ENCODE peak calls at places on chromosome 20, in six cellular contexts. E is BE2C, B is brain microvascular endothelial cell, S is epithelial cell of esophagus, M is upper lobe of right lung, H is AG10803. O is an unnamed sample.

GRCh38 chr20:1240549-1240948 is 14.7 kb downstream of the RAD21L1 start:
- DNase-seq in E (no peak), B (no peak), S (no peak), M (no peak), H (no peak), O (no peak)

GRCh38 chr20:39876974-39877615 is 811.9 kb downstream of the MAFB start:
- DNase-seq in E (no peak), B (no peak), S (no peak), M (no peak), H (no peak), O (no peak)

GRCh38 chr20:48703107-48703506 is 124.7 kb downstream of the PREX1 start:
- DNase-seq in E (peak; percentile 67), B (no peak), S (no peak), M (peak; percentile 50), H (no peak), O (no peak)

GRCh38 chr20:45341939-45342862 is 6.0 kb downstream of the SDC4 start:
- DNase-seq in E (peak; percentile 74), B (no peak), S (no peak), M (peak; percentile 82), H (no peak), O (no peak)

GRCh38 chr20:46808565-46808964 is 86.1 kb upstream of the EYA2 start:
- DNase-seq in E (no peak), B (no peak), S (no peak), M (no peak), H (no peak), O (no peak)

GRCh38 chr20:37823276-37823980 is 79.5 kb upstream of the VSTM2L start:
- DNase-seq in E (no peak), B (peak; percentile 29), S (peak; percentile 55), M (no peak), H (peak; percentile 40), O (no peak)

GRCh38 chr20:13543783-13544182 is 94.9 kb downstream of the TASP1 start:
- DNase-seq in E (no peak), B (no peak), S (no peak), M (no peak), H (no peak), O (no peak)

GRCh38 chr20:36153754-36154695 is 515 bp upstream of the EPB41L1 start:
- DNase-seq in E (peak; percentile 96), B (peak; percentile 51), S (peak; percentile 67), M (peak; percentile 95), H (peak; percentile 64), O (no peak)

GRCh38 chr20:18372296-18372695 is 84.0 kb downstream of the ZNF133 start:
- DNase-seq in E (no peak), B (no peak), S (no peak), M (no peak), H (no peak), O (no peak)

GRCh38 chr20:40908311-40908710 is 120.3 kb upstream of the TOP1 start:
- DNase-seq in E (no peak), B (no peak), S (no peak), M (no peak), H (no peak), O (no peak)

GRCh38 chr20:4813839-4814695 is 92.4 kb downstream of the PRND start:
- DNase-seq in E (no peak), B (no peak), S (no peak), M (no peak), H (no peak), O (no peak)

GRCh38 chr20:50191566-50192363 is 1.1 kb downstream of the CEBPB start:
- DNase-seq in E (peak; percentile 77), B (no peak), S (peak; percentile 47), M (peak; percentile 80), H (peak; percentile 43), O (no peak)

DNA sequence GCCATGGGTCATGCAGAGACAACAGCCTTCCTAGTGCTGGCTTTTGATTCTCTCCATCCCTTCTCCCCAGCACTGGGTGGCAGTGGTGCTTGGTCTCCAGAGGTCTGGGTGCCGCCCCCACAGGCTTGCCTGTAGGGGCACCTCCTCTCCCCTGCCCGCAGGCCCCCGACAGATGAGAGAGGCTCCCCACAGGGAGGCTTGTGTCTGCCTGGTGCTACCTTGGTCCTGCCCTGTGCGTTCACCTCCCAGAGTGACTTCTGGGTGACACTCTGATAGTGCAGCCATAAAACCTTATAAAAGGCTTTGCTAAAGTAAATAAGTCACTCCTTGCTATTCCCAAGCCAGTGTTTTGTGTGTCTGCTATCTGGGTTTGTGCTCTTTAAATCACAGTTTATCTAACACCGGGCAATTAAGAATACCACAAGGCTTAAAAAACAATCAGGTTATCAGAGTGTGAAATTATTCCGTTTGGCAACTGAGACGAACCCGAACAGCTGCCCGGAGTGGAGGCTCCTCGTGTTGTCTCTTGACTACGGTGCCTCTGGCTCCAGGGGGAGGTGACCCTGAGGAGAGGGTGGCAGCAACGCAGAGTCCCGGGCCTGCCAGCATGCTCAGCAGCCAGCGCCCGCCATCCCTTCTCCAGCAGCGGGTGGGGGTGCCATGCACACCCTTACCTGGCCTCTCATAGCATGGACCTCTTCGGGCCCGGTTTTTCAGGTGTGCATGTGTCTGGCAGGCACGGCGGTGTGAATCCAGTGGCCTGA is 5.4 kb upstream of the C20orf204 start:
- DNase-seq in E (no peak), B (no peak), S (no peak), M (no peak), H (no peak), O (no peak)
- TF ChIP-seq CTCF in E (no peak), B (no peak), S (no peak), M (no peak), H (no peak), O (no peak)

GRCh38 chr20:53801609-53802370 is 208.2 kb upstream of the ZNF217 start:
- DNase-seq in E (no peak), B (no peak), S (no peak), M (no peak), H (no peak), O (no peak)

GRCh38 chr20:53805895-53806384 is 212.3 kb upstream of the ZNF217 start:
- DNase-seq in E (no peak), B (peak; percentile 29), S (peak; percentile 95), M (no peak), H (peak; percentile 73), O (peak; percentile 81)

GRCh38 chr20:53806683-53807401 is 213.2 kb upstream of the ZNF217 start:
- DNase-seq in E (no peak), B (no peak), S (no peak), M (no peak), H (no peak), O (no peak)

GRCh38 chr20:53803492-53804155 is 210.0 kb upstream of the ZNF217 start:
- DNase-seq in E (no peak), B (no peak), S (no peak), M (no peak), H (no peak), O (no peak)

GRCh38 chr20:53804920-53805894 is 211.6 kb upstream of the ZNF217 start:
- DNase-seq in E (no peak), B (no peak), S (peak; percentile 43), M (no peak), H (no peak), O (no peak)
- TF ChIP-seq CTCF in E (no peak), B (no peak), S (no peak), M (no peak), H (no peak), O (no peak)

GRCh38 chr20:55881204-55881603 is 124.1 kb downstream of the CBLN4 start:
- DNase-seq in E (no peak), B (no peak), S (peak; percentile 17), M (no peak), H (no peak), O (no peak)
- TF ChIP-seq CTCF in E (no peak), B (no peak), S (no peak), M (no peak), H (no peak), O (no peak)

GRCh38 chr20:62823688-62824475 is 7.0 kb downstream of the COL9A3 start:
- DNase-seq in E (no peak), B (no peak), S (no peak), M (no peak), H (no peak), O (no peak)

GRCh38 chr20:62821726-62822210 is 4.9 kb downstream of the COL9A3 start:
- DNase-seq in E (no peak), B (no peak), S (no peak), M (no peak), H (no peak), O (no peak)

GRCh38 chr20:62824476-62825287 is 7.8 kb downstream of the COL9A3 start:
- DNase-seq in E (peak; percentile 60), B (no peak), S (peak; percentile 45), M (no peak), H (no peak), O (no peak)

GRCh38 chr20:62822239-62822787 is 5.5 kb downstream of the COL9A3 start:
- DNase-seq in E (no peak), B (no peak), S (no peak), M (no peak), H (no peak), O (no peak)

GRCh38 chr20:62822788-62823651 is 6.2 kb downstream of the COL9A3 start:
- DNase-seq in E (peak; percentile 91), B (no peak), S (peak; percentile 57), M (no peak), H (no peak), O (peak; percentile 55)
- TF ChIP-seq CTCF in E (peak; percentile 75), B (peak; percentile 52), S (peak; percentile 50), M (no peak), H (peak; percentile 29), O (peak; percentile 87)

DNA sequence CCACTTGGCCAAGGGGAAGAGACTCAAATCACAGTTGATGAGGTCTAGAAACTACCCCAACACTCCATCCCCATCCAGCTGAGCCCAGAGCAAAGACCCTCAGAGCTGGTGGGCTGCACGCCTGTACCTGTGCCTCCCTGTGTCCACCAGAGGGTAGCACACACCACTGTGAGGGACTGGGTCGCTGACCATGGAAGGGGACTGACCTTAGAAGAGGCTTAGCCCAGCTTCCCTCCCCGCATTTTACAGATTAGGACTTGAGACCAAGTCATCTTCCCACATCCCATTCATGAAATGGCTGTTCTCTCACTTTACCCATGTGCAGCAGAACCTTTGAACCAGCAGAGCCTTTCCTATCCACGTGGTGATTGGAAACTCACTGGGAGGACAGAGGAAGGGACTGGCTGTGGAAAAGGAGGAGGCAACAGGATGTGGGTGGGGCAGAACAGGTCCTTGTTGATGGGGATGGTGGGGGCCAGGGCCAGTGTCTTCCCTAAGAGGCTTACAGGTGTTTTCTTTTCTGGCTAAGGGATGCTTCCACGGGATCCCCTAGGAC is 44.3 kb downstream of the CPXM1 start:
- DNase-seq in E (peak; percentile 43), B (peak; percentile 40), S (peak; percentile 11), M (no peak), H (peak; percentile 35), O (no peak)
- TF ChIP-seq CTCF in E (peak; percentile 63), B (peak; percentile 93), S (peak; percentile 39), M (peak; percentile 50), H (peak; percentile 87), O (peak; percentile 78)

DNA sequence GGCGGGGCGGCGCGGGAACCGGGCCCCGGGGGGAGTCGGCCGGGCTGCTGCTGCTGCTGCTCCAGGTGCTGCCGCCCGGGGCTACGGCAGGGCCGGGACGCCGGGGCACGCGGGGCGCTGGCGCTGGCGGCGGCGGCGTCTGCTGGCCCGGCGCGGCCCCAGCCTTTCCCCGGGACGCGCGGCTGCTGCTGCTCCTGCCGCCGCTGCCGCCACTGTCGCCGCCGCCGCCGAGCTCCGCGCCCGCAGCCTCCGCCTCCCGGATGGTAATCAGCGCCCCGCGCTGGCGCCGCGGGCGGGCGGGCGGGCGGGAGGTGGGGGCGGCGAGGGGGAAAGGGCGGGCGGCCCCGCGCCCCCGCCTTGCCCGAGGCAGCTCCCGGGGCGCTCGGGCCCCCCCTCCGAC is 306 bp downstream of the EBF4 start:
- DNase-seq in E (peak; percentile 34), B (no peak), S (no peak), M (no peak), H (no peak), O (no peak)
- TF ChIP-seq CTCF in E (no peak), B (no peak), S (no peak), M (no peak), H (no peak), O (no peak)

GRCh38 chr20:19628570-19629134 is 129.4 kb upstream of the RIN2 start:
- DNase-seq in E (peak; percentile 70), B (peak; percentile 76), S (peak; percentile 85), M (no peak), H (peak; percentile 58), O (peak; percentile 43)
- TF ChIP-seq CTCF in E (peak; percentile 82), B (peak; percentile 79), S (peak; percentile 86), M (peak; percentile 67), H (peak; percentile 83), O (peak; percentile 78)

O was measured in Panc1.